ENCODE peak calls at places on chromosomes 4 and X, in nine cellular contexts. One of them, this sample, is unnamed.

GRCh38 chrX:81174286-81174685 is 27.4 kb downstream of the HMGN5 start:
- DNase-seq in heart left ventricle: no peak
- DNase-seq in body of pancreas: no peak
- DNase-seq in A549: no peak
- DNase-seq in ovary: no peak
- DNase-seq in tibial nerve: no peak
- DNase-seq in transverse colon: no peak
- DNase-seq in uterus: no peak
- DNase-seq in IMR-90: peak; percentile 37
- DNase-seq in this sample: no peak

GRCh38 chr4:35503435-35503834 is 740.9 kb downstream of the ARAP2 start:
- DNase-seq in heart left ventricle: no peak
- DNase-seq in body of pancreas: no peak
- DNase-seq in A549: no peak
- DNase-seq in ovary: no peak
- DNase-seq in tibial nerve: no peak
- DNase-seq in transverse colon: no peak
- DNase-seq in uterus: no peak
- DNase-seq in IMR-90: no peak
- DNase-seq in this sample: no peak

GRCh38 chr4:158428242-158428641 is 93.4 kb upstream of the RXFP1 start:
- DNase-seq in heart left ventricle: no peak
- DNase-seq in body of pancreas: no peak
- DNase-seq in A549: no peak
- DNase-seq in ovary: no peak
- DNase-seq in tibial nerve: no peak
- DNase-seq in transverse colon: no peak
- DNase-seq in uterus: no peak
- DNase-seq in IMR-90: peak; percentile 31
- DNase-seq in this sample: no peak

GRCh38 chrX:17560385-17560784 is 176.9 kb upstream of the SCML1 start:
- DNase-seq in heart left ventricle: no peak
- DNase-seq in body of pancreas: no peak
- DNase-seq in A549: no peak
- DNase-seq in ovary: no peak
- DNase-seq in tibial nerve: no peak
- DNase-seq in transverse colon: no peak
- DNase-seq in uterus: no peak
- DNase-seq in IMR-90: no peak
- DNase-seq in this sample: no peak

GRCh38 chr4:2393353-2394270 is 24.8 kb downstream of the ZFYVE28 start:
- DNase-seq in heart left ventricle: no peak
- DNase-seq in body of pancreas: peak; percentile 63
- DNase-seq in A549: no peak
- DNase-seq in ovary: no peak
- DNase-seq in tibial nerve: no peak
- DNase-seq in transverse colon: peak; percentile 32
- DNase-seq in uterus: no peak
- DNase-seq in IMR-90: no peak
- DNase-seq in this sample: peak; percentile 25

GRCh38 chr4:169593050-169593449 is 19.3 kb downstream of the NEK1 start:
- DNase-seq in heart left ventricle: no peak
- DNase-seq in body of pancreas: no peak
- DNase-seq in A549: no peak
- DNase-seq in ovary: no peak
- DNase-seq in tibial nerve: no peak
- DNase-seq in transverse colon: no peak
- DNase-seq in uterus: no peak
- DNase-seq in IMR-90: no peak
- DNase-seq in this sample: no peak

GRCh38 chr4:26032572-26033320 is 118.7 kb downstream of the SMIM20 start:
- DNase-seq in heart left ventricle: no peak
- DNase-seq in body of pancreas: peak; percentile 48
- DNase-seq in A549: no peak
- DNase-seq in ovary: no peak
- DNase-seq in tibial nerve: peak; percentile 16
- DNase-seq in transverse colon: no peak
- DNase-seq in uterus: peak; percentile 62
- DNase-seq in IMR-90: peak; percentile 91
- DNase-seq in this sample: no peak

GRCh38 chrX:135982860-135983259 is 2.4 kb upstream of the SLC9A6 start:
- DNase-seq in heart left ventricle: no peak
- DNase-seq in body of pancreas: no peak
- DNase-seq in A549: no peak
- DNase-seq in ovary: no peak
- DNase-seq in tibial nerve: no peak
- DNase-seq in transverse colon: no peak
- DNase-seq in uterus: no peak
- DNase-seq in IMR-90: peak; percentile 50
- DNase-seq in this sample: no peak

GRCh38 chrX:80430826-80431501 is 10.7 kb downstream of the TENT5D start:
- DNase-seq in heart left ventricle: no peak
- DNase-seq in body of pancreas: no peak
- DNase-seq in A549: no peak
- DNase-seq in ovary: no peak
- DNase-seq in tibial nerve: no peak
- DNase-seq in transverse colon: no peak
- DNase-seq in uterus: no peak
- DNase-seq in IMR-90: no peak
- DNase-seq in this sample: no peak

GRCh38 chrX:49876750-49877149 is 2.5 kb upstream of the USP27X start:
- DNase-seq in heart left ventricle: no peak
- DNase-seq in body of pancreas: peak; percentile 28
- DNase-seq in A549: peak; percentile 43
- DNase-seq in ovary: no peak
- DNase-seq in tibial nerve: no peak
- DNase-seq in transverse colon: no peak
- DNase-seq in uterus: no peak
- DNase-seq in IMR-90: peak; percentile 23
- DNase-seq in this sample: peak; percentile 16

GRCh38 chr4:15681067-15681371 is 608 bp upstream of the FAM200B start:
- DNase-seq in heart left ventricle: no peak
- DNase-seq in body of pancreas: no peak
- DNase-seq in A549: no peak
- DNase-seq in ovary: no peak
- DNase-seq in tibial nerve: no peak
- DNase-seq in transverse colon: no peak
- DNase-seq in uterus: no peak
- DNase-seq in IMR-90: no peak
- DNase-seq in this sample: no peak

GRCh38 chr4:15682790-15683495 is 1.3 kb downstream of the FAM200B start:
- DNase-seq in heart left ventricle: no peak
- DNase-seq in body of pancreas: no peak
- DNase-seq in A549: no peak
- DNase-seq in ovary: no peak
- DNase-seq in tibial nerve: no peak
- DNase-seq in transverse colon: no peak
- DNase-seq in uterus: no peak
- DNase-seq in IMR-90: peak; percentile 17
- DNase-seq in this sample: no peak

GRCh38 chr4:15682340-15682725 is 706 bp downstream of the FAM200B start:
- DNase-seq in heart left ventricle: no peak
- DNase-seq in body of pancreas: no peak
- DNase-seq in A549: no peak
- DNase-seq in ovary: no peak
- DNase-seq in tibial nerve: no peak
- DNase-seq in transverse colon: no peak
- DNase-seq in uterus: no peak
- DNase-seq in IMR-90: no peak
- DNase-seq in this sample: no peak

GRCh38 chr4:15684498-15684897 is 2.9 kb downstream of the FAM200B start:
- DNase-seq in heart left ventricle: no peak
- DNase-seq in body of pancreas: no peak
- DNase-seq in A549: no peak
- DNase-seq in ovary: no peak
- DNase-seq in tibial nerve: no peak
- DNase-seq in transverse colon: no peak
- DNase-seq in uterus: no peak
- DNase-seq in IMR-90: no peak
- DNase-seq in this sample: no peak

GRCh38 chr4:15681372-15682339 is at the start of gene FAM200B:
- DNase-seq in heart left ventricle: peak; percentile 98
- DNase-seq in body of pancreas: peak; percentile 99
- DNase-seq in A549: peak; percentile 89
- DNase-seq in ovary: peak; percentile 100
- DNase-seq in tibial nerve: peak; percentile 99
- DNase-seq in transverse colon: peak; percentile 100
- DNase-seq in uterus: peak; percentile 100
- DNase-seq in IMR-90: peak; percentile 97
- DNase-seq in this sample: peak; percentile 98
- H3K4me3 ChIP-seq in heart left ventricle: peak within 1 kb of the TSS; percentile 77
- H3K4me3 ChIP-seq in body of pancreas: peak within 1 kb of the TSS; percentile 75
- H3K4me3 ChIP-seq in A549: peak within 1 kb of the TSS; percentile 69
- H3K4me3 ChIP-seq in ovary: peak within 1 kb of the TSS; percentile 56
- H3K4me3 ChIP-seq in tibial nerve: peak within 1 kb of the TSS; percentile 83
- H3K4me3 ChIP-seq in transverse colon: peak within 1 kb of the TSS; percentile 70
- H3K4me3 ChIP-seq in uterus: peak within 1 kb of the TSS; percentile 61
- H3K4me3 ChIP-seq in IMR-90: peak within 1 kb of the TSS; percentile 86
- H3K4me3 ChIP-seq in this sample: peak within 1 kb of the TSS; percentile 62

GRCh38 chrX:12974217-12974796 is 603 bp upstream of the TMSB4X start:
- DNase-seq in heart left ventricle: peak; percentile 49
- DNase-seq in body of pancreas: peak; percentile 65
- DNase-seq in A549: peak; percentile 60
- DNase-seq in ovary: peak; percentile 68
- DNase-seq in tibial nerve: peak; percentile 38
- DNase-seq in transverse colon: peak; percentile 74
- DNase-seq in uterus: peak; percentile 62
- DNase-seq in IMR-90: peak; percentile 54
- DNase-seq in this sample: no peak
- TF ChIP-seq POLR2A in heart left ventricle: no peak
- TF ChIP-seq POLR2A in body of pancreas: no peak
- TF ChIP-seq POLR2A in A549: no peak
- TF ChIP-seq POLR2A in ovary: no peak
- TF ChIP-seq POLR2A in tibial nerve: no peak
- TF ChIP-seq POLR2A in transverse colon: no peak
- TF ChIP-seq POLR2A in uterus: no peak
- TF ChIP-seq POLR2A in IMR-90: no peak
- TF ChIP-seq POLR2A in this sample: no peak

GRCh38 chrX:41051303-41051702 is 33.9 kb upstream of the USP9X start:
- DNase-seq in heart left ventricle: no peak
- DNase-seq in body of pancreas: no peak
- DNase-seq in A549: no peak
- DNase-seq in ovary: no peak
- DNase-seq in tibial nerve: no peak
- DNase-seq in transverse colon: no peak
- DNase-seq in uterus: no peak
- DNase-seq in IMR-90: no peak
- DNase-seq in this sample: no peak

GRCh38 chrX:41043950-41044349 is 41.3 kb upstream of the USP9X start:
- DNase-seq in heart left ventricle: no peak
- DNase-seq in body of pancreas: no peak
- DNase-seq in A549: no peak
- DNase-seq in ovary: no peak
- DNase-seq in tibial nerve: no peak
- DNase-seq in transverse colon: no peak
- DNase-seq in uterus: no peak
- DNase-seq in IMR-90: peak; percentile 84
- DNase-seq in this sample: no peak

GRCh38 chrX:41050359-41050758 is 34.9 kb upstream of the USP9X start:
- DNase-seq in heart left ventricle: no peak
- DNase-seq in body of pancreas: no peak
- DNase-seq in A549: no peak
- DNase-seq in ovary: no peak
- DNase-seq in tibial nerve: no peak
- DNase-seq in transverse colon: no peak
- DNase-seq in uterus: no peak
- DNase-seq in IMR-90: no peak
- DNase-seq in this sample: no peak

GRCh38 chrX:41045960-41046567 is 39.2 kb upstream of the USP9X start:
- DNase-seq in heart left ventricle: no peak
- DNase-seq in body of pancreas: no peak
- DNase-seq in A549: no peak
- DNase-seq in ovary: no peak
- DNase-seq in tibial nerve: no peak
- DNase-seq in transverse colon: peak; percentile 13
- DNase-seq in uterus: peak; percentile 20
- DNase-seq in IMR-90: peak; percentile 17
- DNase-seq in this sample: no peak

DNA sequence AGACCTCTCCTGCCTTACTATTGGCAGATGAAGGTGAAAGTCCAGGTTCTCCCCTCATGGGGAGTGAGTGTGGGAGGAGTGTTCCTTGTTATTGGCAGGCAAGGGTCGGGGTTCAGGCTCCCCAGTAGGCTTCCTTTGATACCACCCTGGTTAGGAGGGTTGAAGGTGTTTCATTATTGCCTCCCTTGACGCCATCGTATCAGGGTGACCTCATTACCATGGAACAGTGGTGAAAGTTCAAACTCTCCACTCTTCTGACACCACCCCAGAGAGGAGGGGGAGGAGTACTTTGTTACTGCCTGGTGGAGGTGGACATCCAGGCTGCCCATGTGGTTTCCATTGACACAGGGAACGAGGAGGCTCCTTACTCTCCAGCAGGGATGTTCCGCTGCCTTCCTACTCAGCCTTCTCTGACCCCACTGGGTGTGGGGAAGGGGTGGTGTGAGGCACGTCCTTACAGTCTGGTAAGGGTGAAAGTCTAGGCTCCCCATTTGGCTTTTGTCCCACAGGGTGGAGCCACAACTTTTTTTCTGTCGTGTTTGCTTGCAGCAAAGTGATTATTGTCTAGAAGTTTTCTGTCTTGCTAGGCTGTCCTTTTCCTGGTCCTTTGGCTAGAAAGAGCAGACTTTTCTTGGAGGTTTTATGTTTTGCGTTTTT is 37.2 kb upstream of the USP9X start:
- DNase-seq in heart left ventricle: no peak
- DNase-seq in body of pancreas: no peak
- DNase-seq in A549: no peak
- DNase-seq in ovary: no peak
- DNase-seq in tibial nerve: no peak
- DNase-seq in transverse colon: peak; percentile 62
- DNase-seq in uterus: no peak
- DNase-seq in IMR-90: no peak
- DNase-seq in this sample: no peak
- H3K27ac ChIP-seq in heart left ventricle: no peak overlapping the region
- H3K27ac ChIP-seq in body of pancreas: no peak overlapping the region
- H3K27ac ChIP-seq in A549: peak overlapping the region; percentile 69
- H3K27ac ChIP-seq in ovary: no peak overlapping the region
- H3K27ac ChIP-seq in tibial nerve: peak overlapping the region; percentile 56
- H3K27ac ChIP-seq in transverse colon: peak overlapping the region; percentile 62
- H3K27ac ChIP-seq in uterus: no peak overlapping the region
- H3K27ac ChIP-seq in IMR-90: no peak overlapping the region
- H3K27ac ChIP-seq in this sample: no peak overlapping the region

GRCh38 chrX:108437789-108438623 is at the start of gene COL4A6:
- DNase-seq in heart left ventricle: peak; percentile 6
- DNase-seq in body of pancreas: peak; percentile 1
- DNase-seq in A549: peak; percentile 48
- DNase-seq in ovary: peak; percentile 25
- DNase-seq in tibial nerve: no peak
- DNase-seq in transverse colon: no peak
- DNase-seq in uterus: peak; percentile 22
- DNase-seq in IMR-90: no peak
- DNase-seq in this sample: peak; percentile 42
- H3K4me3 ChIP-seq in heart left ventricle: peak within 1 kb of the TSS; percentile 58
- H3K4me3 ChIP-seq in body of pancreas: no peak within 1 kb of the TSS
- H3K4me3 ChIP-seq in A549: peak within 1 kb of the TSS; percentile 90
- H3K4me3 ChIP-seq in ovary: peak within 1 kb of the TSS; percentile 43
- H3K4me3 ChIP-seq in tibial nerve: peak within 1 kb of the TSS; percentile 35
- H3K4me3 ChIP-seq in transverse colon: peak within 1 kb of the TSS; percentile 39
- H3K4me3 ChIP-seq in uterus: peak within 1 kb of the TSS; percentile 49
- H3K4me3 ChIP-seq in IMR-90: peak within 1 kb of the TSS; percentile 89
- H3K4me3 ChIP-seq in this sample: peak within 1 kb of the TSS; percentile 40